ENCODE peak calls at places on chromosomes 4 and X, in nine cellular contexts. One of them, this sample, is unnamed.

GRCh38 chr4:61202100-61202637 is 2.0 kb downstream of the ADGRL3 start:
- DNase-seq in endothelial cell of umbilical vein: no peak
- DNase-seq in sigmoid colon: peak
- DNase-seq in SK-N-SH: peak
- DNase-seq in HCT116: no peak
- DNase-seq in GM23338: peak
- DNase-seq in K562: no peak
- DNase-seq in stomach: no peak
- DNase-seq in upper lobe of left lung: no peak
- DNase-seq in this sample: no peak

GRCh38 chr4:70992354-70992753 is 1.1 kb upstream of the DCK start:
- DNase-seq in endothelial cell of umbilical vein: no peak
- DNase-seq in sigmoid colon: no peak
- DNase-seq in SK-N-SH: no peak
- DNase-seq in HCT116: peak
- DNase-seq in GM23338: peak
- DNase-seq in K562: no peak
- DNase-seq in stomach: no peak
- DNase-seq in upper lobe of left lung: peak
- DNase-seq in this sample: no peak

GRCh38 chr4:38268837-38269236 is 308.6 kb downstream of the PTTG2 start:
- DNase-seq in endothelial cell of umbilical vein: no peak
- DNase-seq in sigmoid colon: no peak
- DNase-seq in SK-N-SH: no peak
- DNase-seq in HCT116: no peak
- DNase-seq in GM23338: no peak
- DNase-seq in K562: no peak
- DNase-seq in stomach: no peak
- DNase-seq in upper lobe of left lung: no peak
- DNase-seq in this sample: no peak

GRCh38 chr4:134200811-134201215 is 776 bp downstream of the PABPC4L start:
- DNase-seq in endothelial cell of umbilical vein: no peak
- DNase-seq in sigmoid colon: peak
- DNase-seq in SK-N-SH: no peak
- DNase-seq in HCT116: no peak
- DNase-seq in GM23338: no peak
- DNase-seq in K562: no peak
- DNase-seq in stomach: no peak
- DNase-seq in upper lobe of left lung: no peak
- DNase-seq in this sample: no peak

GRCh38 chr4:69861756-69862155 is 1.8 kb upstream of the SULT1E1 start:
- DNase-seq in endothelial cell of umbilical vein: no peak
- DNase-seq in sigmoid colon: no peak
- DNase-seq in SK-N-SH: no peak
- DNase-seq in HCT116: no peak
- DNase-seq in GM23338: no peak
- DNase-seq in K562: no peak
- DNase-seq in stomach: no peak
- DNase-seq in upper lobe of left lung: no peak
- DNase-seq in this sample: no peak

GRCh38 chr4:20249333-20249732 is 2.4 kb upstream of the SLIT2 start:
- DNase-seq in endothelial cell of umbilical vein: peak
- DNase-seq in sigmoid colon: no peak
- DNase-seq in SK-N-SH: peak
- DNase-seq in HCT116: peak
- DNase-seq in GM23338: no peak
- DNase-seq in K562: no peak
- DNase-seq in stomach: no peak
- DNase-seq in upper lobe of left lung: no peak
- DNase-seq in this sample: no peak

GRCh38 chr4:88219099-88219498 is 60.7 kb upstream of the ABCG2 start:
- DNase-seq in endothelial cell of umbilical vein: peak
- DNase-seq in sigmoid colon: no peak
- DNase-seq in SK-N-SH: peak
- DNase-seq in HCT116: peak
- DNase-seq in GM23338: peak
- DNase-seq in K562: peak
- DNase-seq in stomach: no peak
- DNase-seq in upper lobe of left lung: no peak
- DNase-seq in this sample: no peak

GRCh38 chr4:6782846-6783110 is 251 bp downstream of the KIAA0232 start:
- DNase-seq in endothelial cell of umbilical vein: no peak
- DNase-seq in sigmoid colon: no peak
- DNase-seq in SK-N-SH: no peak
- DNase-seq in HCT116: no peak
- DNase-seq in GM23338: no peak
- DNase-seq in K562: no peak
- DNase-seq in stomach: no peak
- DNase-seq in upper lobe of left lung: no peak
- DNase-seq in this sample: no peak

GRCh38 chrX:8629871-8630270 is 102.1 kb downstream of the ANOS1 start:
- DNase-seq in endothelial cell of umbilical vein: peak
- DNase-seq in sigmoid colon: no peak
- DNase-seq in SK-N-SH: no peak
- DNase-seq in HCT116: no peak
- DNase-seq in GM23338: no peak
- DNase-seq in K562: no peak
- DNase-seq in stomach: no peak
- DNase-seq in upper lobe of left lung: no peak
- DNase-seq in this sample: no peak

GRCh38 chrX:8052909-8053308 is 118.2 kb downstream of the VCX2 start:
- DNase-seq in endothelial cell of umbilical vein: no peak
- DNase-seq in sigmoid colon: no peak
- DNase-seq in SK-N-SH: peak
- DNase-seq in HCT116: no peak
- DNase-seq in GM23338: no peak
- DNase-seq in K562: no peak
- DNase-seq in stomach: no peak
- DNase-seq in upper lobe of left lung: no peak
- DNase-seq in this sample: no peak

GRCh38 chr4:110816367-110816766 is 193.5 kb upstream of the PITX2 start:
- DNase-seq in endothelial cell of umbilical vein: no peak
- DNase-seq in sigmoid colon: no peak
- DNase-seq in SK-N-SH: no peak
- DNase-seq in HCT116: no peak
- DNase-seq in GM23338: no peak
- DNase-seq in K562: no peak
- DNase-seq in stomach: no peak
- DNase-seq in upper lobe of left lung: no peak
- DNase-seq in this sample: no peak

GRCh38 chr4:28378109-28378830 is 1517.6 kb downstream of the STIM2 start:
- DNase-seq in endothelial cell of umbilical vein: no peak
- DNase-seq in sigmoid colon: no peak
- DNase-seq in SK-N-SH: no peak
- DNase-seq in HCT116: no peak
- DNase-seq in GM23338: peak
- DNase-seq in K562: no peak
- DNase-seq in stomach: no peak
- DNase-seq in upper lobe of left lung: no peak
- DNase-seq in this sample: no peak

GRCh38 chr4:70936200-70936787 is 34.1 kb downstream of the MOB1B start:
- DNase-seq in endothelial cell of umbilical vein: no peak
- DNase-seq in sigmoid colon: no peak
- DNase-seq in SK-N-SH: no peak
- DNase-seq in HCT116: no peak
- DNase-seq in GM23338: no peak
- DNase-seq in K562: no peak
- DNase-seq in stomach: no peak
- DNase-seq in upper lobe of left lung: no peak
- DNase-seq in this sample: no peak

GRCh38 chr4:185721949-185722316 is 90.1 kb downstream of the SORBS2 start:
- DNase-seq in endothelial cell of umbilical vein: no peak
- DNase-seq in sigmoid colon: no peak
- DNase-seq in SK-N-SH: no peak
- DNase-seq in HCT116: no peak
- DNase-seq in GM23338: no peak
- DNase-seq in K562: no peak
- DNase-seq in stomach: no peak
- DNase-seq in upper lobe of left lung: no peak
- DNase-seq in this sample: no peak

GRCh38 chr4:52376107-52376704 is 282.9 kb downstream of the USP46 start:
- DNase-seq in endothelial cell of umbilical vein: peak
- DNase-seq in sigmoid colon: no peak
- DNase-seq in SK-N-SH: peak
- DNase-seq in HCT116: peak
- DNase-seq in GM23338: peak
- DNase-seq in K562: peak
- DNase-seq in stomach: no peak
- DNase-seq in upper lobe of left lung: no peak
- DNase-seq in this sample: no peak

GRCh38 chr4:73068496-73069337 is 799 bp downstream of the COX18 start:
- DNase-seq in endothelial cell of umbilical vein: peak
- DNase-seq in sigmoid colon: no peak
- DNase-seq in SK-N-SH: peak
- DNase-seq in HCT116: no peak
- DNase-seq in GM23338: peak
- DNase-seq in K562: no peak
- DNase-seq in stomach: no peak
- DNase-seq in upper lobe of left lung: no peak
- DNase-seq in this sample: no peak

GRCh38 chrX:110568396-110568795 is 209.7 kb downstream of the RTL9 start:
- DNase-seq in endothelial cell of umbilical vein: no peak
- DNase-seq in sigmoid colon: no peak
- DNase-seq in SK-N-SH: no peak
- DNase-seq in HCT116: no peak
- DNase-seq in GM23338: no peak
- DNase-seq in K562: no peak
- DNase-seq in stomach: no peak
- DNase-seq in upper lobe of left lung: no peak
- DNase-seq in this sample: no peak

GRCh38 chr4:1748465-1748995 is 27.2 kb downstream of the TACC3 start:
- DNase-seq in endothelial cell of umbilical vein: peak
- DNase-seq in sigmoid colon: peak
- DNase-seq in SK-N-SH: peak
- DNase-seq in HCT116: peak
- DNase-seq in GM23338: peak
- DNase-seq in K562: peak
- DNase-seq in stomach: peak
- DNase-seq in upper lobe of left lung: peak
- DNase-seq in this sample: no peak

GRCh38 chr4:112277220-112277619 is 8.5 kb downstream of the TIFA start:
- DNase-seq in endothelial cell of umbilical vein: no peak
- DNase-seq in sigmoid colon: no peak
- DNase-seq in SK-N-SH: no peak
- DNase-seq in HCT116: no peak
- DNase-seq in GM23338: no peak
- DNase-seq in K562: no peak
- DNase-seq in stomach: no peak
- DNase-seq in upper lobe of left lung: no peak
- DNase-seq in this sample: peak

GRCh38 chrX:69109706-69110635 is 55.3 kb downstream of the PJA1 start:
- DNase-seq in endothelial cell of umbilical vein: no peak
- DNase-seq in sigmoid colon: no peak
- DNase-seq in SK-N-SH: no peak
- DNase-seq in HCT116: peak
- DNase-seq in GM23338: no peak
- DNase-seq in K562: peak
- DNase-seq in stomach: no peak
- DNase-seq in upper lobe of left lung: no peak
- DNase-seq in this sample: peak

GRCh38 chrX:119093991-119094741 is 21.4 kb downstream of the CT47C1 start:
- DNase-seq in endothelial cell of umbilical vein: no peak
- DNase-seq in sigmoid colon: no peak
- DNase-seq in SK-N-SH: no peak
- DNase-seq in HCT116: no peak
- DNase-seq in GM23338: no peak
- DNase-seq in K562: no peak
- DNase-seq in stomach: no peak
- DNase-seq in upper lobe of left lung: no peak
- DNase-seq in this sample: no peak

GRCh38 chrX:149512225-149512885 is 7.2 kb upstream of the IDS start:
- DNase-seq in endothelial cell of umbilical vein: peak
- DNase-seq in sigmoid colon: no peak
- DNase-seq in SK-N-SH: peak
- DNase-seq in HCT116: no peak
- DNase-seq in GM23338: peak
- DNase-seq in K562: peak
- DNase-seq in stomach: peak
- DNase-seq in upper lobe of left lung: peak
- DNase-seq in this sample: peak

DNA sequence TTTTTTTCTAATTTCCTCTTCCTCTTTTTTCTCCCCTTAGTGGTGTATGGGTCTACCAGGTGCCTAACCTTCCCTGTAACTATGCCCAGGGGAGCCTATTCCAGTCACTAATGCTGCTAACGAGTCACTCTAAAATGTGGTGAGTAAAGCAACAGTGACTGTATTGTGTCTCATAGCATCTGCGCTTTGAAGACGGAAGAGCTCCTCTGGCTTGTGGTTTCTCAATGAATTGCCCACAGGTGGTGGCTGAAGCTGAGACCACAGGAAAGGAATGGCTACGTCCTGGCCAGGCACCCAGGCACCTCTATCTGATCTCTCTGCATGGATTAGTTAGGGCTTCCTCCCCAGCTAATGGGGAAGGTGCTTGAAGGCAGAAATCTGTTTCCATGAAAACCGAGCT is 763.5 kb upstream of the FRG1 start:
- DNase-seq in endothelial cell of umbilical vein: no peak
- DNase-seq in sigmoid colon: no peak
- DNase-seq in SK-N-SH: no peak
- DNase-seq in HCT116: peak
- DNase-seq in GM23338: no peak
- DNase-seq in K562: no peak
- DNase-seq in stomach: no peak
- DNase-seq in upper lobe of left lung: no peak
- DNase-seq in this sample: no peak
- TF ChIP-seq CTCF in endothelial cell of umbilical vein: no peak
- TF ChIP-seq CTCF in sigmoid colon: no peak
- TF ChIP-seq CTCF in SK-N-SH: no peak
- TF ChIP-seq CTCF in HCT116: no peak
- TF ChIP-seq CTCF in GM23338: no peak
- TF ChIP-seq CTCF in K562: no peak
- TF ChIP-seq CTCF in stomach: no peak
- TF ChIP-seq CTCF in upper lobe of left lung: no peak
- TF ChIP-seq CTCF in this sample: no peak

GRCh38 chrX:74422576-74423288 is 1.4 kb downstream of the SLC16A2 start:
- DNase-seq in endothelial cell of umbilical vein: peak
- DNase-seq in sigmoid colon: peak
- DNase-seq in SK-N-SH: peak
- DNase-seq in HCT116: no peak
- DNase-seq in GM23338: peak
- DNase-seq in K562: no peak
- DNase-seq in stomach: peak
- DNase-seq in upper lobe of left lung: peak
- DNase-seq in this sample: peak
- TF ChIP-seq POLR2AphosphoS5 in endothelial cell of umbilical vein: no peak
- TF ChIP-seq POLR2AphosphoS5 in sigmoid colon: peak
- TF ChIP-seq POLR2AphosphoS5 in SK-N-SH: no peak
- TF ChIP-seq POLR2AphosphoS5 in HCT116: no peak
- TF ChIP-seq POLR2AphosphoS5 in GM23338: no peak
- TF ChIP-seq POLR2AphosphoS5 in K562: no peak
- TF ChIP-seq POLR2AphosphoS5 in stomach: peak
- TF ChIP-seq POLR2AphosphoS5 in upper lobe of left lung: peak
- TF ChIP-seq POLR2AphosphoS5 in this sample: no peak

GRCh38 chrX:34918856-34919255 is 23.7 kb upstream of the FAM47B start:
- DNase-seq in endothelial cell of umbilical vein: peak
- DNase-seq in sigmoid colon: no peak
- DNase-seq in SK-N-SH: peak
- DNase-seq in HCT116: no peak
- DNase-seq in GM23338: peak
- DNase-seq in K562: no peak
- DNase-seq in stomach: no peak
- DNase-seq in upper lobe of left lung: no peak
- DNase-seq in this sample: no peak
- TF ChIP-seq CTCF in endothelial cell of umbilical vein: peak
- TF ChIP-seq CTCF in sigmoid colon: no peak
- TF ChIP-seq CTCF in SK-N-SH: peak
- TF ChIP-seq CTCF in HCT116: no peak
- TF ChIP-seq CTCF in GM23338: peak
- TF ChIP-seq CTCF in K562: no peak
- TF ChIP-seq CTCF in stomach: no peak
- TF ChIP-seq CTCF in upper lobe of left lung: peak
- TF ChIP-seq CTCF in this sample: no peak

GRCh38 chr4:125770814-125771398 is 456.2 kb downstream of the FAT4 start:
- DNase-seq in endothelial cell of umbilical vein: no peak
- DNase-seq in sigmoid colon: no peak
- DNase-seq in SK-N-SH: no peak
- DNase-seq in HCT116: no peak
- DNase-seq in GM23338: no peak
- DNase-seq in K562: no peak
- DNase-seq in stomach: no peak
- DNase-seq in upper lobe of left lung: no peak
- DNase-seq in this sample: no peak
- TF ChIP-seq POLR2AphosphoS5 in endothelial cell of umbilical vein: no peak
- TF ChIP-seq POLR2AphosphoS5 in sigmoid colon: no peak
- TF ChIP-seq POLR2AphosphoS5 in SK-N-SH: no peak
- TF ChIP-seq POLR2AphosphoS5 in HCT116: no peak
- TF ChIP-seq POLR2AphosphoS5 in GM23338: no peak
- TF ChIP-seq POLR2AphosphoS5 in K562: no peak
- TF ChIP-seq POLR2AphosphoS5 in stomach: no peak
- TF ChIP-seq POLR2AphosphoS5 in upper lobe of left lung: no peak
- TF ChIP-seq POLR2AphosphoS5 in this sample: no peak